ENCODE peak calls at places on chromosomes 7 and 10, in five cellular contexts. One of them, this sample, is unnamed.

GRCh38 chr10:677750-678661 is 11.5 kb downstream of the DIP2C start:
- DNase-seq in HepG2: no peak
- DNase-seq in HEK293T: no peak
- DNase-seq in WTC11: no peak
- DNase-seq in K562: no peak
- DNase-seq in this sample: no peak

GRCh38 chr7:84647797-84648762 is 453.5 kb upstream of the SEMA3A start:
- DNase-seq in HEK293T: no peak
- DNase-seq in HepG2: no peak
- DNase-seq in WTC11: no peak
- DNase-seq in K562: no peak
- DNase-seq in this sample: no peak

GRCh38 chr10:60747817-60748469 is 30.3 kb upstream of the CDK1 start:
- DNase-seq in HepG2: no peak
- DNase-seq in WTC11: no peak
- DNase-seq in K562: no peak
- DNase-seq in HEK293T: no peak
- DNase-seq in this sample: no peak

GRCh38 chr10:35640474-35640873 is 1.6 kb downstream of the FZD8 start:
- DNase-seq in HEK293T: peak; percentile 44
- DNase-seq in K562: peak; percentile 66
- DNase-seq in HepG2: peak; percentile 4
- DNase-seq in WTC11: peak; percentile 70
- DNase-seq in this sample: no peak

GRCh38 chr7:4136501-4137110 is 545.5 kb upstream of the FOXK1 start:
- DNase-seq in K562: no peak
- DNase-seq in HepG2: peak; percentile 19
- DNase-seq in HEK293T: peak; percentile 42
- DNase-seq in WTC11: no peak
- DNase-seq in this sample: no peak

GRCh38 chr7:104650991-104651680 is 322.7 kb downstream of the LHFPL3 start:
- DNase-seq in HepG2: no peak
- DNase-seq in K562: no peak
- DNase-seq in HEK293T: no peak
- DNase-seq in WTC11: no peak
- DNase-seq in this sample: no peak

GRCh38 chr10:125984346-125984745 is 88.0 kb downstream of the FANK1 start:
- DNase-seq in K562: no peak
- DNase-seq in HepG2: no peak
- DNase-seq in WTC11: no peak
- DNase-seq in HEK293T: no peak
- DNase-seq in this sample: no peak

GRCh38 chr10:8183241-8183704 is 128.8 kb downstream of the GATA3 start:
- DNase-seq in HEK293T: no peak
- DNase-seq in HepG2: no peak
- DNase-seq in WTC11: no peak
- DNase-seq in K562: no peak
- DNase-seq in this sample: no peak

GRCh38 chr7:129401968-129402860 is 32.0 kb upstream of the STRIP2 start:
- DNase-seq in HEK293T: no peak
- DNase-seq in WTC11: no peak
- DNase-seq in K562: peak; percentile 55
- DNase-seq in HepG2: no peak
- DNase-seq in this sample: no peak

GRCh38 chr7:48158404-48158803 is 12.9 kb upstream of the ABCA13 start:
- DNase-seq in HepG2: no peak
- DNase-seq in WTC11: no peak
- DNase-seq in HEK293T: no peak
- DNase-seq in K562: no peak
- DNase-seq in this sample: no peak

GRCh38 chr7:2967705-2968104 is 76.0 kb downstream of the CARD11 start:
- DNase-seq in WTC11: no peak
- DNase-seq in K562: no peak
- DNase-seq in HepG2: no peak
- DNase-seq in HEK293T: peak; percentile 3
- DNase-seq in this sample: no peak

GRCh38 chr10:123808873-123809272 is 82.7 kb downstream of the CPXM2 start:
- DNase-seq in WTC11: no peak
- DNase-seq in K562: no peak
- DNase-seq in HEK293T: no peak
- DNase-seq in HepG2: no peak
- DNase-seq in this sample: peak; percentile 21

GRCh38 chr7:32586291-32587221 is 91.3 kb downstream of the AVL9 start:
- DNase-seq in K562: peak; percentile 35
- DNase-seq in HepG2: no peak
- DNase-seq in WTC11: no peak
- DNase-seq in HEK293T: no peak
- DNase-seq in this sample: no peak

GRCh38 chr10:69123306-69123746 is 652 bp upstream of the VPS26A start:
- DNase-seq in HEK293T: peak; percentile 52
- DNase-seq in HepG2: peak; percentile 31
- DNase-seq in K562: peak; percentile 70
- DNase-seq in WTC11: peak; percentile 60
- DNase-seq in this sample: peak; percentile 41

GRCh38 chr7:10720042-10720441 is 253.6 kb upstream of the PHF14 start:
- DNase-seq in K562: no peak
- DNase-seq in HepG2: no peak
- DNase-seq in WTC11: no peak
- DNase-seq in HEK293T: no peak
- DNase-seq in this sample: peak; percentile 8

GRCh38 chr7:15007507-15007906 is 105.0 kb upstream of the DGKB start:
- DNase-seq in HepG2: peak; percentile 3
- DNase-seq in K562: no peak
- DNase-seq in WTC11: peak; percentile 41
- DNase-seq in HEK293T: peak; percentile 30
- DNase-seq in this sample: peak; percentile 43

GRCh38 chr7:110877086-110877485 is 213.8 kb upstream of the LRRN3 start:
- DNase-seq in HepG2: no peak
- DNase-seq in K562: no peak
- DNase-seq in WTC11: no peak
- DNase-seq in HEK293T: no peak
- DNase-seq in this sample: no peak

GRCh38 chr7:27165089-27165654 is at the start of gene HOXA9:
- DNase-seq in HepG2: no peak
- DNase-seq in HEK293T: no peak
- DNase-seq in K562: no peak
- DNase-seq in WTC11: peak; percentile 17
- DNase-seq in this sample: peak; percentile 94

GRCh38 chr10:119479048-119479394 is 63.5 kb downstream of the RGS10 start:
- DNase-seq in WTC11: no peak
- DNase-seq in HepG2: no peak
- DNase-seq in HEK293T: no peak
- DNase-seq in K562: no peak
- DNase-seq in this sample: no peak

GRCh38 chr10:12839941-12840611 is 161.4 kb downstream of the CCDC3 start:
- DNase-seq in HepG2: no peak
- DNase-seq in K562: no peak
- DNase-seq in WTC11: no peak
- DNase-seq in HEK293T: no peak
- DNase-seq in this sample: no peak

GRCh38 chr7:103117016-103117415 is 31.9 kb downstream of the NAPEPLD start:
- DNase-seq in HEK293T: no peak
- DNase-seq in HepG2: no peak
- DNase-seq in K562: no peak
- DNase-seq in WTC11: no peak
- DNase-seq in this sample: no peak

GRCh38 chr10:102642553-102643345 is 1.5 kb upstream of the TRIM8 start:
- DNase-seq in K562: peak; percentile 32
- DNase-seq in HepG2: peak; percentile 50
- DNase-seq in HEK293T: no peak
- DNase-seq in WTC11: peak; percentile 52
- DNase-seq in this sample: peak; percentile 29

GRCh38 chr10:93026072-93026471 is 34.5 kb upstream of the CYP26C1 start:
- DNase-seq in HEK293T: no peak
- DNase-seq in K562: no peak
- DNase-seq in WTC11: no peak
- DNase-seq in HepG2: no peak
- DNase-seq in this sample: no peak

GRCh38 chr10:131662851-131663250 is 238.0 kb upstream of the PPP2R2D start:
- DNase-seq in WTC11: peak; percentile 5
- DNase-seq in HepG2: no peak
- DNase-seq in HEK293T: no peak
- DNase-seq in K562: no peak
- DNase-seq in this sample: no peak

GRCh38 chr7:11345621-11346020 is 371.9 kb downstream of the PHF14 start:
- DNase-seq in K562: no peak
- DNase-seq in HepG2: no peak
- DNase-seq in WTC11: no peak
- DNase-seq in HEK293T: no peak
- DNase-seq in this sample: no peak

GRCh38 chr7:153430931-153431330 is 621.3 kb upstream of the DPP6 start:
- DNase-seq in HEK293T: no peak
- DNase-seq in HepG2: no peak
- DNase-seq in K562: no peak
- DNase-seq in WTC11: no peak
- DNase-seq in this sample: no peak

GRCh38 chr7:153432056-153432455 is 620.1 kb upstream of the DPP6 start:
- DNase-seq in HEK293T: no peak
- DNase-seq in K562: no peak
- DNase-seq in HepG2: no peak
- DNase-seq in WTC11: no peak
- DNase-seq in this sample: no peak

GRCh38 chr7:153433223-153433622 is 619.0 kb upstream of the DPP6 start:
- DNase-seq in HEK293T: no peak
- DNase-seq in K562: no peak
- DNase-seq in HepG2: no peak
- DNase-seq in WTC11: no peak
- DNase-seq in this sample: no peak
- TF ChIP-seq SP1 in HEK293T: no peak
- TF ChIP-seq SP1 in K562: no peak
- TF ChIP-seq SP1 in HepG2: no peak
- TF ChIP-seq SP1 in WTC11: no peak
- TF ChIP-seq SP1 in this sample: no peak

DNA sequence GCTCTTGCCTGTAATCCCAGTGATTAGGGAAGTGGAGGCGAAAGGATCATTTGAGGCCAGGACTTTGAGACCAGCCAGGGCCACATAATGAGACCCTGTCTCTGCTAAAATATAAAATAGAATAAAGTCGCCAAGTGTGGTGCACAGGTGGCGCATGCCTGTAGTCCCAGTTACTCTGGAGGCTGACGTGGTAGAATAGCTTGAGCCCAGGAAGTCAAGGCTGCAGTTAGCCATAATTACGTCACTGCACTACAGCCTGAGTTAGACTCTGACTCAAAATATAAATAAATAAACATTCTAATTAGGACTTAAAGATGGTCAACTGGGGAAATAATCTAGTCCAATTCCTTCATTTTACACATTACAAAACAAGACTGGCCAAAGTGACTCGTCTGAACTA is 768 bp downstream of the CHCHD2 start:
- DNase-seq in HEK293T: no peak
- DNase-seq in HepG2: peak; percentile 73
- DNase-seq in K562: no peak
- DNase-seq in WTC11: no peak
- DNase-seq in this sample: peak; percentile 39
- TF ChIP-seq SP1 in HEK293T: no peak
- TF ChIP-seq SP1 in HepG2: no peak
- TF ChIP-seq SP1 in K562: no peak
- TF ChIP-seq SP1 in WTC11: no peak
- TF ChIP-seq SP1 in this sample: no peak

DNA sequence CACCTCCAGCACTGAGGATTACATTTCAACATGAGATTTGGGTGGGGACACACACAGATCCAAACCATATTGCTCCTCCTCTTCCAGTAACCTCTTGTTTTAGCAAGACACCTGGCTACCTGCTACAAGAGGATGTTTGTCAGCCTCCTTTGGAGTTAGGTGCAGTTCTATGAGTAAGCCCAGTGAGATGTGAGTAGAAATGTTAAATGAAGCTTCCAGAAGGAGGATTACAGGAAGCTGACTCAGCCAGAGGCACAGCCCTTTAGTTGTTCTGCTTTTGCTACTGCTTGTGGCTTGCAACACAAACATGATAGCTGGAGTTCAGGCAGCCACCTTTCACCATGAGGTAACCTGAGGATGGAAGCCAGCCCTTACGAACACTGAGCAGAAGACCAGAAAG is 382.7 kb upstream of the RNF32 start:
- DNase-seq in K562: no peak
- DNase-seq in HEK293T: no peak
- DNase-seq in HepG2: no peak
- DNase-seq in WTC11: no peak
- DNase-seq in this sample: no peak
- TF ChIP-seq SP1 in K562: no peak
- TF ChIP-seq SP1 in HEK293T: no peak
- TF ChIP-seq SP1 in HepG2: no peak
- TF ChIP-seq SP1 in WTC11: no peak
- TF ChIP-seq SP1 in this sample: no peak

GRCh38 chr10:14656052-14656451 is 118.6 kb downstream of the FAM107B start:
- DNase-seq in WTC11: no peak
- DNase-seq in K562: no peak
- DNase-seq in HEK293T: no peak
- DNase-seq in HepG2: no peak
- DNase-seq in this sample: no peak

GRCh38 chr10:14652816-14653215 is 121.9 kb downstream of the FAM107B start:
- DNase-seq in HepG2: no peak
- DNase-seq in WTC11: no peak
- DNase-seq in HEK293T: no peak
- DNase-seq in K562: no peak
- DNase-seq in this sample: no peak

GRCh38 chr10:14652067-14652466 is 122.6 kb downstream of the FAM107B start:
- DNase-seq in K562: no peak
- DNase-seq in HepG2: no peak
- DNase-seq in WTC11: no peak
- DNase-seq in HEK293T: no peak
- DNase-seq in this sample: no peak

GRCh38 chr10:14653271-14654161 is 121.2 kb downstream of the FAM107B start:
- DNase-seq in WTC11: peak; percentile 28
- DNase-seq in HepG2: no peak
- DNase-seq in HEK293T: peak; percentile 53
- DNase-seq in K562: no peak
- DNase-seq in this sample: no peak

DNA sequence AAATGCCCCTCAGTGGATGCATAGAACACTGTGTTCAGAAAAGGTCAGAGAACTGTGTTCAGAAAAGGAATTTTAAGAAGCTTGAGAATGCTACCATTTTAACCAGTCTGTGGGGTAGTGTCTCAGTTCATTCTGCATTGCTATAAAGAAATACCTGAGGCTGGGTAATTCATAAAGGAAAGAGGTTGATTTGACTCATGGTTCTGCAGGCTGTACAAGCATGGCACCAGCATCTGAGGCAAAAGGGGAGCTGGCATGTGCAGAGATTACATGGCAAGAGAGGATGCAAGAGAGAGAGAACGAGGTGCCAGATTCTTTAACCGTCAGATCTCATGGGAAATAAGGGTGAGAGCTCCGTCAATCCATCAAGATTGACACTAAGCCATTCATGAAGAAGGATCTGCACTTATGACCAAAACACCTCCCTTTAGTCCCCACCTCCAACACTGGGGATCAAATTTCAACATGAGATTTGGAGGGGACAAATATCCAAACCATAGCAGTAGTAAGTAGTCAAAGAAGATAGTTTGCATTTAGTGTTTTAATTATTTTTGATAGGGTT is 119.8 kb downstream of the FAM107B start:
- DNase-seq in HepG2: no peak
- DNase-seq in K562: no peak
- DNase-seq in WTC11: no peak
- DNase-seq in HEK293T: no peak
- DNase-seq in this sample: no peak
- TF ChIP-seq SP1 in HepG2: no peak
- TF ChIP-seq SP1 in K562: no peak
- TF ChIP-seq SP1 in WTC11: no peak
- TF ChIP-seq SP1 in HEK293T: no peak
- TF ChIP-seq SP1 in this sample: no peak